ENCODE peak calls at places on chromosomes 5 and 9, in seven cellular contexts. One of them, this sample, is unnamed.

GRCh38 chr5:147216552-147217154 is 18.2 kb upstream of the STK32A start:
- DNase-seq in mesendoderm: peak; percentile 61
- DNase-seq in IMR-90: no peak
- DNase-seq in H1: no peak
- DNase-seq in trophoblast cell: no peak
- DNase-seq in mesenchymal stem cell: peak; percentile 69
- DNase-seq in H9: peak; percentile 47
- DNase-seq in this sample: no peak

GRCh38 chr9:88460583-88461332 is 72.5 kb downstream of the SPIN1 start:
- DNase-seq in mesendoderm: peak; percentile 59
- DNase-seq in mesenchymal stem cell: no peak
- DNase-seq in H9: no peak
- DNase-seq in IMR-90: no peak
- DNase-seq in H1: no peak
- DNase-seq in trophoblast cell: peak; percentile 88
- DNase-seq in this sample: peak; percentile 61

GRCh38 chr5:56159521-56159947 is 73.6 kb downstream of the ANKRD55 start:
- DNase-seq in mesendoderm: no peak
- DNase-seq in H9: no peak
- DNase-seq in IMR-90: no peak
- DNase-seq in mesenchymal stem cell: peak; percentile 52
- DNase-seq in trophoblast cell: peak; percentile 49
- DNase-seq in H1: no peak
- DNase-seq in this sample: no peak

GRCh38 chr5:133526368-133526767 is 86.0 kb downstream of the FSTL4 start:
- DNase-seq in IMR-90: no peak
- DNase-seq in mesendoderm: peak; percentile 46
- DNase-seq in trophoblast cell: no peak
- DNase-seq in H9: no peak
- DNase-seq in mesenchymal stem cell: no peak
- DNase-seq in H1: no peak
- DNase-seq in this sample: no peak

GRCh38 chr9:13001989-13002580 is 227.3 kb downstream of the LURAP1L start:
- DNase-seq in mesendoderm: no peak
- DNase-seq in H1: no peak
- DNase-seq in H9: no peak
- DNase-seq in trophoblast cell: peak; percentile 81
- DNase-seq in IMR-90: no peak
- DNase-seq in mesenchymal stem cell: no peak
- DNase-seq in this sample: no peak

GRCh38 chr5:56164371-56164770 is 68.8 kb downstream of the ANKRD55 start:
- DNase-seq in IMR-90: no peak
- DNase-seq in H9: no peak
- DNase-seq in H1: no peak
- DNase-seq in mesendoderm: no peak
- DNase-seq in mesenchymal stem cell: peak; percentile 53
- DNase-seq in trophoblast cell: no peak
- DNase-seq in this sample: no peak

GRCh38 chr9:1337169-1337568 is 287.0 kb downstream of the DMRT2 start:
- DNase-seq in IMR-90: no peak
- DNase-seq in mesendoderm: peak; percentile 31
- DNase-seq in H1: peak; percentile 1
- DNase-seq in mesenchymal stem cell: no peak
- DNase-seq in H9: no peak
- DNase-seq in trophoblast cell: peak; percentile 34
- DNase-seq in this sample: no peak

GRCh38 chr9:131969469-131969989 is 110.1 kb downstream of the MED27 start:
- DNase-seq in H1: no peak
- DNase-seq in mesendoderm: no peak
- DNase-seq in IMR-90: no peak
- DNase-seq in mesenchymal stem cell: no peak
- DNase-seq in trophoblast cell: no peak
- DNase-seq in H9: no peak
- DNase-seq in this sample: no peak

GRCh38 chr9:6788175-6789016 is 30.6 kb downstream of the KDM4C start:
- DNase-seq in mesenchymal stem cell: peak; percentile 64
- DNase-seq in H1: no peak
- DNase-seq in H9: peak; percentile 50
- DNase-seq in trophoblast cell: peak; percentile 44
- DNase-seq in mesendoderm: peak; percentile 96
- DNase-seq in IMR-90: peak; percentile 58
- DNase-seq in this sample: no peak

GRCh38 chr5:64784451-64785025 is 15.8 kb downstream of the CWC27 start:
- DNase-seq in H1: no peak
- DNase-seq in IMR-90: peak; percentile 86
- DNase-seq in trophoblast cell: peak; percentile 91
- DNase-seq in mesendoderm: peak; percentile 79
- DNase-seq in mesenchymal stem cell: peak; percentile 80
- DNase-seq in H9: peak; percentile 39
- DNase-seq in this sample: peak; percentile 75

GRCh38 chr5:69368458-69369368 is 607 bp downstream of the AK6 start:
- DNase-seq in mesenchymal stem cell: peak; percentile 69
- DNase-seq in H1: no peak
- DNase-seq in IMR-90: peak; percentile 54
- DNase-seq in mesendoderm: peak; percentile 63
- DNase-seq in H9: no peak
- DNase-seq in trophoblast cell: peak; percentile 57
- DNase-seq in this sample: peak; percentile 11

GRCh38 chr5:172187118-172188032 is 649 bp downstream of the STK10 start:
- DNase-seq in mesenchymal stem cell: peak; percentile 87
- DNase-seq in trophoblast cell: peak; percentile 91
- DNase-seq in H1: no peak
- DNase-seq in mesendoderm: peak; percentile 84
- DNase-seq in H9: peak; percentile 67
- DNase-seq in IMR-90: peak; percentile 80
- DNase-seq in this sample: peak; percentile 27

GRCh38 chr9:96519726-96520125 is 69.8 kb downstream of the HABP4 start:
- DNase-seq in H9: no peak
- DNase-seq in trophoblast cell: no peak
- DNase-seq in H1: no peak
- DNase-seq in mesenchymal stem cell: no peak
- DNase-seq in IMR-90: no peak
- DNase-seq in mesendoderm: no peak
- DNase-seq in this sample: no peak

GRCh38 chr5:121175986-121176385 is 675.7 kb upstream of the FTMT start:
- DNase-seq in trophoblast cell: no peak
- DNase-seq in IMR-90: no peak
- DNase-seq in H9: no peak
- DNase-seq in H1: no peak
- DNase-seq in mesendoderm: no peak
- DNase-seq in mesenchymal stem cell: no peak
- DNase-seq in this sample: no peak

GRCh38 chr9:97895695-97896332 is 26.5 kb downstream of the TRMO start:
- DNase-seq in H9: peak; percentile 81
- DNase-seq in mesendoderm: peak; percentile 86
- DNase-seq in mesenchymal stem cell: peak; percentile 3
- DNase-seq in IMR-90: peak; percentile 15
- DNase-seq in trophoblast cell: peak; percentile 30
- DNase-seq in H1: no peak
- DNase-seq in this sample: no peak

GRCh38 chr9:107340920-107341632 is 58.0 kb downstream of the RAD23B start:
- DNase-seq in mesenchymal stem cell: peak; percentile 68
- DNase-seq in trophoblast cell: peak; percentile 91
- DNase-seq in IMR-90: peak; percentile 60
- DNase-seq in H9: peak; percentile 88
- DNase-seq in mesendoderm: peak; percentile 86
- DNase-seq in H1: peak; percentile 58
- DNase-seq in this sample: peak; percentile 61

GRCh38 chr9:94612071-94612470 is 18.4 kb upstream of the FBP2 start:
- DNase-seq in mesendoderm: no peak
- DNase-seq in IMR-90: no peak
- DNase-seq in trophoblast cell: no peak
- DNase-seq in H9: no peak
- DNase-seq in mesenchymal stem cell: no peak
- DNase-seq in H1: no peak
- DNase-seq in this sample: no peak

GRCh38 chr5:42992035-42992570 is 48.0 kb downstream of the ANXA2R start:
- DNase-seq in H1: no peak
- DNase-seq in mesendoderm: peak; percentile 92
- DNase-seq in H9: peak; percentile 75
- DNase-seq in IMR-90: peak; percentile 88
- DNase-seq in trophoblast cell: peak; percentile 91
- DNase-seq in mesenchymal stem cell: peak; percentile 93
- DNase-seq in this sample: no peak

GRCh38 chr9:23962101-23962500 is 136.1 kb upstream of the ELAVL2 start:
- DNase-seq in IMR-90: no peak
- DNase-seq in trophoblast cell: peak; percentile 18
- DNase-seq in mesenchymal stem cell: no peak
- DNase-seq in H9: peak; percentile 33
- DNase-seq in H1: no peak
- DNase-seq in mesendoderm: peak; percentile 47
- DNase-seq in this sample: no peak

GRCh38 chr5:32505718-32506117 is 61.2 kb upstream of the ZFR start:
- DNase-seq in H1: no peak
- DNase-seq in H9: no peak
- DNase-seq in IMR-90: peak; percentile 63
- DNase-seq in mesendoderm: no peak
- DNase-seq in trophoblast cell: no peak
- DNase-seq in mesenchymal stem cell: peak; percentile 57
- DNase-seq in this sample: no peak

GRCh38 chr5:139660105-139660915 is 12.2 kb downstream of the CXXC5 start:
- DNase-seq in mesendoderm: no peak
- DNase-seq in IMR-90: no peak
- DNase-seq in mesenchymal stem cell: peak; percentile 42
- DNase-seq in H1: no peak
- DNase-seq in H9: no peak
- DNase-seq in trophoblast cell: peak; percentile 21
- DNase-seq in this sample: no peak

GRCh38 chr5:158590936-158591863 is 508.5 kb downstream of the EBF1 start:
- DNase-seq in mesenchymal stem cell: peak; percentile 3
- DNase-seq in IMR-90: no peak
- DNase-seq in H9: peak; percentile 63
- DNase-seq in trophoblast cell: peak; percentile 46
- DNase-seq in H1: no peak
- DNase-seq in mesendoderm: peak; percentile 94
- DNase-seq in this sample: peak; percentile 47

GRCh38 chr9:34990908-34991832 is 1.6 kb downstream of the DNAJB5 start:
- DNase-seq in H1: no peak
- DNase-seq in mesendoderm: peak; percentile 41
- DNase-seq in mesenchymal stem cell: no peak
- DNase-seq in trophoblast cell: no peak
- DNase-seq in IMR-90: no peak
- DNase-seq in H9: peak; percentile 62
- DNase-seq in this sample: no peak

GRCh38 chr5:76521240-76521758 is 101.9 kb downstream of the F2RL2 start:
- DNase-seq in H1: no peak
- DNase-seq in H9: no peak
- DNase-seq in IMR-90: peak; percentile 26
- DNase-seq in mesenchymal stem cell: no peak
- DNase-seq in trophoblast cell: peak; percentile 56
- DNase-seq in mesendoderm: no peak
- DNase-seq in this sample: no peak

GRCh38 chr9:136201174-136201573 is 3.8 kb downstream of the LHX3 start:
- DNase-seq in mesenchymal stem cell: no peak
- DNase-seq in H9: no peak
- DNase-seq in trophoblast cell: no peak
- DNase-seq in mesendoderm: no peak
- DNase-seq in IMR-90: no peak
- DNase-seq in H1: no peak
- DNase-seq in this sample: no peak

GRCh38 chr9:127734247-127734746 is 797 bp downstream of the TOR2A start:
- DNase-seq in mesendoderm: no peak
- DNase-seq in H9: peak; percentile 59
- DNase-seq in trophoblast cell: no peak
- DNase-seq in mesenchymal stem cell: no peak
- DNase-seq in H1: no peak
- DNase-seq in IMR-90: no peak
- DNase-seq in this sample: no peak

GRCh38 chr5:1103505-1104326 is 8.1 kb downstream of the SLC12A7 start:
- DNase-seq in IMR-90: no peak
- DNase-seq in H9: no peak
- DNase-seq in trophoblast cell: no peak
- DNase-seq in H1: no peak
- DNase-seq in mesenchymal stem cell: no peak
- DNase-seq in mesendoderm: no peak
- DNase-seq in this sample: no peak

GRCh38 chr5:14327624-14328023 is 184.5 kb downstream of the TRIO start:
- DNase-seq in H9: no peak
- DNase-seq in mesendoderm: no peak
- DNase-seq in trophoblast cell: no peak
- DNase-seq in H1: no peak
- DNase-seq in IMR-90: no peak
- DNase-seq in mesenchymal stem cell: no peak
- DNase-seq in this sample: no peak

GRCh38 chr5:176817864-176818377 is 7.6 kb downstream of the UNC5A start:
- DNase-seq in mesenchymal stem cell: peak; percentile 26
- DNase-seq in IMR-90: no peak
- DNase-seq in H9: peak; percentile 81
- DNase-seq in H1: no peak
- DNase-seq in trophoblast cell: no peak
- DNase-seq in mesendoderm: peak; percentile 73
- DNase-seq in this sample: peak; percentile 82

GRCh38 chr9:89879711-89880110 is 274.9 kb downstream of the GADD45G start:
- DNase-seq in mesendoderm: no peak
- DNase-seq in IMR-90: no peak
- DNase-seq in H1: no peak
- DNase-seq in H9: peak; percentile 15
- DNase-seq in trophoblast cell: peak; percentile 18
- DNase-seq in mesenchymal stem cell: no peak
- DNase-seq in this sample: no peak
- H3K4ac ChIP-seq in mesendoderm: no peak overlapping the region
- H3K4ac ChIP-seq in IMR-90: no peak overlapping the region
- H3K4ac ChIP-seq in H1: no peak overlapping the region
- H3K4ac ChIP-seq in H9: no peak overlapping the region
- H3K4ac ChIP-seq in trophoblast cell: no peak overlapping the region
- H3K4ac ChIP-seq in mesenchymal stem cell: no peak overlapping the region
- H3K4ac ChIP-seq in this sample: no peak overlapping the region

GRCh38 chr5:41524174-41524573 is 13.8 kb upstream of the PLCXD3 start:
- DNase-seq in mesendoderm: peak; percentile 78
- DNase-seq in H9: no peak
- DNase-seq in mesenchymal stem cell: no peak
- DNase-seq in IMR-90: no peak
- DNase-seq in H1: no peak
- DNase-seq in trophoblast cell: peak; percentile 12
- DNase-seq in this sample: no peak
- H2AK5ac ChIP-seq in mesendoderm: no peak overlapping the region
- H2AK5ac ChIP-seq in H9: no peak overlapping the region
- H2AK5ac ChIP-seq in mesenchymal stem cell: no peak overlapping the region
- H2AK5ac ChIP-seq in IMR-90: no peak overlapping the region
- H2AK5ac ChIP-seq in H1: no peak overlapping the region
- H2AK5ac ChIP-seq in trophoblast cell: no peak overlapping the region
- H2AK5ac ChIP-seq in this sample: no peak overlapping the region

DNA sequence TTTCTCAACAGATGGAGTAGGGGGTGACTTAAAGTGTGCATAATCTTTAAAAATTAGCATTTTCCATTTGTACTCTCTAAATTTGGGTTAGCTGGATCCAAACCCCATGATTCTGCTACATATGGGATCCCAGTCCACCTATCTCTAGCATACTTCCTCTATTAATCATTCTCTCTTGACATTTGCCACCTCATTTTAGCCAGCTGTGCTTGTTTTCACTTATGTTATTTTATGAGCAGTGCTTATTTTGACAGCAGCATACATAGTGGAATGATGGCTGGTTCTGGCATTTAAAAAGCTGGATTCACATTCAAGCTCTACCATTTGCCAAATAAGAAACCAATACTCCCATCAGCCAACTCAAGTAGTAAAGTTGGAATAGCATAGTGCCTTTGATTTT is 22.5 kb upstream of the SNX18 start:
- DNase-seq in trophoblast cell: no peak
- DNase-seq in H9: no peak
- DNase-seq in IMR-90: no peak
- DNase-seq in mesenchymal stem cell: no peak
- DNase-seq in H1: no peak
- DNase-seq in mesendoderm: no peak
- DNase-seq in this sample: no peak
- H3K4ac ChIP-seq in trophoblast cell: no peak overlapping the region
- H3K4ac ChIP-seq in H9: no peak overlapping the region
- H3K4ac ChIP-seq in IMR-90: no peak overlapping the region
- H3K4ac ChIP-seq in mesenchymal stem cell: no peak overlapping the region
- H3K4ac ChIP-seq in H1: no peak overlapping the region
- H3K4ac ChIP-seq in mesendoderm: no peak overlapping the region
- H3K4ac ChIP-seq in this sample: no peak overlapping the region

GRCh38 chr5:54545796-54546195 is 28.2 kb downstream of the SNX18 start:
- DNase-seq in H9: no peak
- DNase-seq in trophoblast cell: peak; percentile 70
- DNase-seq in mesendoderm: no peak
- DNase-seq in mesenchymal stem cell: no peak
- DNase-seq in IMR-90: no peak
- DNase-seq in H1: no peak
- DNase-seq in this sample: no peak
- H2AK5ac ChIP-seq in H9: no peak overlapping the region
- H2AK5ac ChIP-seq in trophoblast cell: no peak overlapping the region
- H2AK5ac ChIP-seq in mesendoderm: no peak overlapping the region
- H2AK5ac ChIP-seq in mesenchymal stem cell: no peak overlapping the region
- H2AK5ac ChIP-seq in IMR-90: no peak overlapping the region
- H2AK5ac ChIP-seq in H1: no peak overlapping the region
- H2AK5ac ChIP-seq in this sample: no peak overlapping the region